ENCODE peak calls at places on chromosomes 2 and 18, in eight cellular contexts. M, V, G, Z, J, N, U and L are unnamed samples.

GRCh38 chr2:46351388-46352141 is 54.4 kb downstream of the EPAS1 start:
- DNase-seq in Z (no peak), G (peak; percentile 58), V (no peak), U (no peak), M (no peak), J (peak; percentile 59), N (no peak), L (no peak)

GRCh38 chr2:69993048-69993565 is 31.7 kb upstream of the ASPRV1 start:
- DNase-seq in Z (no peak), V (no peak), M (no peak), U (no peak), J (no peak), N (peak; percentile 57), G (no peak), L (no peak)

GRCh38 chr2:140091926-140092325 is 1311.7 kb upstream of the NXPH2 start:
- DNase-seq in V (no peak), J (no peak), M (no peak), U (no peak), N (no peak), Z (no peak), G (no peak), L (no peak)

GRCh38 chr2:236341721-236342120 is 77.5 kb upstream of the ASB18 start:
- DNase-seq in N (no peak), M (no peak), Z (no peak), J (no peak), U (no peak), V (no peak), G (no peak), L (no peak)

GRCh38 chr2:158984554-158985207 is 16.2 kb downstream of the TANC1 start:
- DNase-seq in J (no peak), V (no peak), U (no peak), N (no peak), Z (no peak), G (peak; percentile 44), M (no peak), L (no peak)

GRCh38 chr2:151347904-151348303 is 9.5 kb upstream of the TNFAIP6 start:
- DNase-seq in U (peak; percentile 7), N (no peak), G (no peak), J (no peak), Z (no peak), M (no peak), V (no peak), L (no peak)

GRCh38 chr2:27016801-27017325 is 15.9 kb upstream of the TMEM214 start:
- DNase-seq in J (peak; percentile 56), N (no peak), Z (peak; percentile 62), V (no peak), M (peak; percentile 25), G (peak; percentile 41), U (peak; percentile 62), L (no peak)

GRCh38 chr2:23532311-23533013 is 147.5 kb downstream of the KLHL29 start:
- DNase-seq in V (no peak), Z (peak; percentile 80), M (no peak), U (no peak), N (no peak), G (no peak), J (no peak), L (no peak)

GRCh38 chr18:32930695-32931301 is 158.0 kb upstream of the KLHL14 start:
- DNase-seq in Z (no peak), M (peak; percentile 13), N (no peak), J (no peak), U (no peak), G (no peak), V (no peak), L (peak; percentile 14)

GRCh38 chr2:74186038-74186437 is 7.4 kb upstream of the MOB1A start:
- DNase-seq in V (no peak), M (no peak), G (no peak), J (peak; percentile 63), N (no peak), Z (no peak), U (no peak), L (no peak)

GRCh38 chr2:186309901-186310300 is 176.2 kb upstream of the ZC3H15 start:
- DNase-seq in N (no peak), J (no peak), Z (peak; percentile 21), U (peak; percentile 22), M (no peak), G (no peak), V (no peak), L (peak; percentile 30)

GRCh38 chr2:172978053-172978383 is 97.6 kb upstream of the MAP3K20 start:
- DNase-seq in U (no peak), V (no peak), Z (no peak), J (no peak), N (no peak), G (no peak), M (no peak), L (no peak)

GRCh38 chr2:223262946-223263345 is 211.0 kb downstream of the KCNE4 start:
- DNase-seq in U (peak; percentile 29), J (no peak), G (no peak), Z (no peak), M (no peak), V (no peak), N (no peak), L (no peak)

GRCh38 chr18:14174706-14175085 is 42.5 kb upstream of the ZNF519 start:
- DNase-seq in G (no peak), J (peak; percentile 43), N (no peak), U (no peak), V (no peak), M (no peak), Z (no peak), L (no peak)

GRCh38 chr18:14179306-14179705 is 47.1 kb upstream of the ZNF519 start:
- DNase-seq in J (no peak), G (no peak), V (no peak), U (no peak), M (no peak), Z (no peak), N (no peak), L (no peak)
- H3K4me3 ChIP-seq in J (peak overlapping the region; percentile 52), G (peak overlapping the region; percentile 64), V (peak overlapping the region; percentile 47), U (peak overlapping the region; percentile 47), M (peak overlapping the region; percentile 55), Z (no peak overlapping the region), N (peak overlapping the region; percentile 52), L (no peak overlapping the region)

DNA sequence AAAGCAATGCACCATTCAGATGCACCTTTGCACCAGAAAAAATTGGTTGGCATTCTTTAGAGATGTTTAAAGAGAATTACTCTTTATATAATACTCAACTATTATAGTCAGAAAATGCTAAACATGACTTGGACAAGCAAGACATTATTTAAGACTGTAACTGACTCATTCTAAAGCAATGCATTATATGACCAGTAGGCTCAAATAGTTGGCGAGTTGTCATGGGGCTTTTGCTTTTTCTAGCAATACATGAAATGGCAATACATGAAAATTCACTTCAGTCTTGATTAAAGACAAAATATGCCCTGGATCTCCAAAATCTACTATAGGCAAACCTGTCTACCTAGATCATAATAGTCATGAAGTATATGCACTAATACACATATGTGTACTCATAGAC is 216.9 kb upstream of the VWC2L start:
- DNase-seq in M (peak; percentile 41), Z (no peak), N (no peak), V (no peak), U (peak; percentile 66), G (no peak), J (no peak), L (peak; percentile 10)
- TF ChIP-seq CTCF in M (no peak), Z (no peak), N (no peak), V (no peak), U (peak; percentile 28), G (no peak), J (no peak), L (no peak)

GRCh38 chr2:231250698-231251097 is 52.3 kb downstream of the ARMC9 start:
- DNase-seq in M (no peak), J (no peak), V (no peak), U (no peak), N (no peak), Z (no peak), G (no peak), L (no peak)
- H3K4me3 ChIP-seq in M (no peak overlapping the region), J (no peak overlapping the region), V (no peak overlapping the region), U (no peak overlapping the region), N (no peak overlapping the region), Z (no peak overlapping the region), G (no peak overlapping the region), L (no peak overlapping the region)

GRCh38 chr2:164655336-164655735 is 34.1 kb upstream of the GRB14 start:
- DNase-seq in V (no peak), Z (no peak), G (no peak), U (no peak), J (no peak), M (no peak), N (no peak), L (no peak)

GRCh38 chr2:164657129-164657528 is 35.8 kb upstream of the GRB14 start:
- DNase-seq in J (no peak), U (peak; percentile 95), G (no peak), N (no peak), Z (no peak), M (peak; percentile 74), V (no peak), L (peak; percentile 10)

GRCh38 chr2:164661349-164661748 is 40.1 kb upstream of the GRB14 start:
- DNase-seq in J (no peak), Z (no peak), U (no peak), V (no peak), G (no peak), M (peak; percentile 46), N (no peak), L (no peak)

GRCh38 chr2:164651361-164651760 is 30.1 kb upstream of the GRB14 start:
- DNase-seq in V (no peak), U (no peak), G (no peak), N (no peak), M (no peak), J (no peak), Z (no peak), L (no peak)

DNA sequence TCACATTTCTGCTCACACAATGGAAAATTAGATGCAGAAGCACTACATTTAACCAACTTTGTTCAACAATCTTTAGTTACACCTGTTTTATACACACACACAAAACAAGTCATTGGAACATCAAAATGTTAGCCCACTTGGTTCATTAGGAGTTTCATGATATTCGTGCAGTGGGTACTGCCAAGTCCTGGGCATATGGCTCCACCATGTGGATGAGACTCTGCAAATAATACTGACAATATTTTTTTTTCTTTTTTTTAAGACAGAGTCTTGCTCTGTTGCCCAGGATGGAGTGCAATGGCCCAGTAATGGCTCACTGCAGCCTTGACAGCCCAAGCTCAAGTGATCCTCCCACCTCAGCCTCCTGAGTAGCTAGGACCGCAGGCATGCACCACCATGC is 34.5 kb upstream of the GRB14 start:
- DNase-seq in V (no peak), G (no peak), Z (no peak), U (peak; percentile 6), J (no peak), N (no peak), M (no peak), L (no peak)
- TF ChIP-seq CTCF in V (no peak), G (peak; percentile 15), Z (no peak), U (peak; percentile 42), J (no peak), N (no peak), M (peak; percentile 11), L (no peak)

GRCh38 chr18:12301263-12302005 is 6.6 kb upstream of the TUBB6 start:
- DNase-seq in N (no peak), M (no peak), V (no peak), U (no peak), G (no peak), J (no peak), Z (no peak), L (no peak)
- H3K4me3 ChIP-seq in N (no peak overlapping the region), M (no peak overlapping the region), V (no peak overlapping the region), U (no peak overlapping the region), G (no peak overlapping the region), J (no peak overlapping the region), Z (no peak overlapping the region), L (no peak overlapping the region)